ENCODE peak calls at places on chromosomes 5 and 9, in five cellular contexts. X is psoas muscle; P is NAMALWA; I is AG08395; K is activated T-cell treated with anti-CD3 and anti-CD28 coated beads, Interleukin-2, amount 50 U/mL, for 1 hour. Q is an unnamed sample.

GRCh38 chr5:43000198-43000840 is 39.8 kb downstream of the ANXA2R start:
- DNase-seq in X (no peak), I (peak), K (no peak), P (no peak), Q (no peak)

GRCh38 chr9:98890256-98890655 is 53.5 kb upstream of the COL15A1 start:
- DNase-seq in X (no peak), I (no peak), K (no peak), P (peak), Q (no peak)

GRCh38 chr5:81316581-81316980 is 15.2 kb downstream of the ZCCHC9 start:
- DNase-seq in I (no peak), X (no peak), K (no peak), P (no peak), Q (no peak)

GRCh38 chr5:151257731-151258715 is 5.0 kb downstream of the GM2A start:
- DNase-seq in K (no peak), P (peak), X (no peak), I (peak), Q (no peak)

GRCh38 chr9:135198889-135199288 is 111.4 kb downstream of the OLFM1 start:
- DNase-seq in I (no peak), P (no peak), K (no peak), X (no peak), Q (no peak)

GRCh38 chr5:95901676-95902646 is 59.7 kb downstream of the ELL2 start:
- DNase-seq in X (no peak), I (no peak), P (no peak), K (no peak), Q (peak)

GRCh38 chr9:5446451-5447236 is 3.7 kb upstream of the CD274 start:
- DNase-seq in X (no peak), P (no peak), K (no peak), I (no peak), Q (no peak)

GRCh38 chr5:5266296-5266695 is 126.2 kb downstream of the ADAMTS16 start:
- DNase-seq in P (no peak), X (no peak), I (no peak), K (no peak), Q (no peak)

Q was measured in MG63.